ENCODE peak calls at places on chromosomes 1 and 21, in four cellular contexts. F is NCI-H2081, H is mucosa of descending colon, K is iPS-NIHi11. Z is an unnamed sample.

GRCh38 chr1:238272145-238272544 is 381.4 kb upstream of the ZP4 start:
- DNase-seq in K (no peak), F (no peak), H (no peak), Z (no peak)

GRCh38 chr1:153438599-153438998 is 21.9 kb downstream of the S100A7 start:
- DNase-seq in K (no peak), H (no peak), F (no peak), Z (no peak)

GRCh38 chr21:22209304-22209700 is 1211.1 kb downstream of the NCAM2 start:
- DNase-seq in F (no peak), K (no peak), H (no peak), Z (no peak)

GRCh38 chr1:21117159-21117953 is 59.3 kb downstream of the EIF4G3 start:
- DNase-seq in F (no peak), H (no peak), K (no peak), Z (no peak)

GRCh38 chr1:211951856-211952255 is 83.5 kb downstream of the INTS7 start:
- DNase-seq in K (peak), F (peak), H (no peak), Z (no peak)

GRCh38 chr1:235911300-235911662 is 44.6 kb upstream of the LYST start:
- DNase-seq in F (no peak), H (no peak), K (no peak), Z (no peak)

GRCh38 chr21:41168391-41169257 is 664 bp downstream of the BACE2 start:
- DNase-seq in F (peak), K (peak), H (peak), Z (peak)

GRCh38 chr1:223887724-223888428 is 42.1 kb upstream of the TP53BP2 start:
- DNase-seq in H (no peak), F (no peak), K (no peak), Z (peak)

GRCh38 chr1:42290130-42290529 is 44.9 kb downstream of the FOXJ3 start:
- DNase-seq in K (no peak), H (no peak), F (no peak), Z (no peak)

GRCh38 chr1:170534626-170535147 is 2.7 kb downstream of the GORAB start:
- DNase-seq in F (no peak), H (no peak), K (no peak), Z (no peak)

GRCh38 chr1:233617025-233617424 is 3.1 kb downstream of the KCNK1 start:
- DNase-seq in H (no peak), F (no peak), K (no peak), Z (no peak)

Z was measured in left kidney.